ENCODE peak calls at places on chromosomes 2 and 18, in six cellular contexts. J is CD4-positive, alpha-beta T cell; A is epithelial cell of proximal tubule; K is neural crest cell; B is glutamatergic neuron; U is uterus. W is an unnamed sample.

GRCh38 chr2:232288489-232288888 is 90.1 kb upstream of the ALPP start:
- DNase-seq in J (no peak), A (no peak), K (no peak), B (no peak), U (no peak), W (no peak)

GRCh38 chr2:241772063-241772499 is 4.5 kb upstream of the GAL3ST2 start:
- DNase-seq in J (no peak), A (no peak), K (no peak), B (no peak), U (no peak), W (no peak)

GRCh38 chr2:228469721-228470120 is 288.2 kb upstream of the SPHKAP start:
- DNase-seq in J (no peak), A (no peak), K (no peak), B (no peak), U (no peak), W (no peak)

GRCh38 chr2:65382776-65383357 is 49.5 kb downstream of the SPRED2 start:
- DNase-seq in J (peak; percentile 38), A (peak; percentile 72), K (no peak), B (no peak), U (peak; percentile 56), W (peak; percentile 60)

GRCh38 chr2:226581004-226581403 is 218.6 kb downstream of the IRS1 start:
- DNase-seq in J (no peak), A (no peak), K (no peak), B (no peak), U (no peak), W (no peak)

GRCh38 chr2:206115026-206115578 is 29.1 kb upstream of the INO80D start:
- DNase-seq in J (no peak), A (no peak), K (no peak), B (no peak), U (no peak), W (no peak)

GRCh38 chr2:150610670-150611279 is 123.3 kb upstream of the RND3 start:
- DNase-seq in J (no peak), A (no peak), K (peak; percentile 3), B (peak; percentile 23), U (no peak), W (peak; percentile 76)

GRCh38 chr18:54983041-54983686 is 23.9 kb upstream of the CCDC68 start:
- DNase-seq in J (no peak), A (peak; percentile 13), K (no peak), B (no peak), U (no peak), W (no peak)

GRCh38 chr18:46563317-46563716 is 93.7 kb downstream of the LOXHD1 start:
- DNase-seq in J (no peak), A (no peak), K (no peak), B (no peak), U (no peak), W (peak; percentile 78)

GRCh38 chr2:26752636-26753035 is 11.4 kb upstream of the SLC35F6 start:
- DNase-seq in J (no peak), A (no peak), K (no peak), B (no peak), U (no peak), W (no peak)

GRCh38 chr2:198309673-198310280 is 505.4 kb downstream of the PLCL1 start:
- DNase-seq in J (peak; percentile 42), A (no peak), K (peak; percentile 68), B (peak; percentile 50), U (no peak), W (peak; percentile 80)

GRCh38 chr2:229674830-229675530 is 39.4 kb downstream of the DNER start:
- DNase-seq in J (no peak), A (no peak), K (no peak), B (no peak), U (no peak), W (no peak)

GRCh38 chr2:8453904-8454302 is 228.0 kb upstream of the ID2 start:
- DNase-seq in J (no peak), A (peak; percentile 2), K (no peak), B (no peak), U (no peak), W (peak; percentile 32)

GRCh38 chr2:102788880-102789250 is 27.0 kb downstream of the TMEM182 start:
- DNase-seq in J (no peak), A (no peak), K (no peak), B (no peak), U (no peak), W (no peak)

GRCh38 chr2:209547726-209548125 is 123.9 kb downstream of the MAP2 start:
- DNase-seq in J (no peak), A (no peak), K (no peak), B (no peak), U (no peak), W (no peak)

GRCh38 chr2:54638774-54639187 is 84.7 kb upstream of the EML6 start:
- DNase-seq in J (no peak), A (no peak), K (no peak), B (no peak), U (no peak), W (no peak)

GRCh38 chr2:199778655-199779054 is 72.3 kb downstream of the FTCDNL1 start:
- DNase-seq in J (no peak), A (no peak), K (no peak), B (no peak), U (no peak), W (no peak)

GRCh38 chr2:29349316-29350030 is 234.3 kb downstream of the CLIP4 start:
- DNase-seq in J (no peak), A (no peak), K (no peak), B (no peak), U (no peak), W (no peak)

GRCh38 chr2:210493528-210493927 is 17.0 kb upstream of the LANCL1 start:
- DNase-seq in J (no peak), A (no peak), K (no peak), B (no peak), U (no peak), W (no peak)

GRCh38 chr2:120737802-120738516 is 2.3 kb downstream of the GLI2 start:
- DNase-seq in J (no peak), A (no peak), K (no peak), B (no peak), U (no peak), W (peak; percentile 91)

GRCh38 chr2:240574386-240575100 is 6.3 kb downstream of the RNPEPL1 start:
- DNase-seq in J (no peak), A (no peak), K (no peak), B (peak; percentile 19), U (no peak), W (no peak)

GRCh38 chr2:101395545-101396351 is 8.4 kb upstream of the CREG2 start:
- DNase-seq in J (no peak), A (no peak), K (no peak), B (no peak), U (no peak), W (no peak)

GRCh38 chr2:129565710-129566109 is 413.8 kb upstream of the RAB6C start:
- DNase-seq in J (no peak), A (no peak), K (no peak), B (no peak), U (no peak), W (peak; percentile 72)

GRCh38 chr2:85433511-85434089 is 15.1 kb downstream of the SH2D6 start:
- DNase-seq in J (no peak), A (no peak), K (no peak), B (peak; percentile 82), U (peak; percentile 81), W (peak; percentile 73)

GRCh38 chr2:134583997-134584520 is 134.7 kb downstream of the TMEM163 start:
- DNase-seq in J (no peak), A (no peak), K (no peak), B (no peak), U (no peak), W (no peak)

GRCh38 chr2:233413046-233413445 is 58.8 kb downstream of the DGKD start:
- DNase-seq in J (no peak), A (no peak), K (no peak), B (no peak), U (no peak), W (no peak)

GRCh38 chr2:233412405-233412804 is 58.1 kb downstream of the DGKD start:
- DNase-seq in J (no peak), A (no peak), K (no peak), B (no peak), U (no peak), W (no peak)

GRCh38 chr2:233413529-233414272 is 59.4 kb downstream of the DGKD start:
- DNase-seq in J (no peak), A (peak; percentile 81), K (no peak), B (no peak), U (no peak), W (no peak)

GRCh38 chr2:233414777-233415570 is 60.7 kb downstream of the DGKD start:
- DNase-seq in J (no peak), A (no peak), K (no peak), B (no peak), U (no peak), W (no peak)

DNA sequence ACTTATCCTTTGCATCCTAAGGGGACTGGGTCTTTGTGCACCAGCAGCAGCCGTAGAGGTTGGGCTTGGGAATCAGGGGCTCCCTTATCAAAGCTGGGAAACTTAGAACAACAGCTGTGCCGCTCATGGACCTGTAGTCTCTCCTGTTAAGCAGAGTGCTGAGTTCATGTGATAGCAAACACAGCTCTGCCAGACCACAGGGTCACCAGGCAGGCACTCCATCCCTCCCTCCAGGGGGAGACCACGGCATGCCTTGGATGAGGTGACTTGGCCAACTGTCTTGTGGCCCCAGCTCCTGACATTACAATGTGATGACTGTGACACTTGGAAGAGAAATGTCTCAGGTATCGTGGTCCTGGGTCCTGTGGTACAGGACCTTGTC is 60.0 kb downstream of the DGKD start:
- DNase-seq in J (no peak), A (no peak), K (no peak), B (no peak), U (no peak), W (no peak)
- TF ChIP-seq CTCF in J (no peak), A (no peak), K (no peak), B (no peak), U (no peak), W (no peak)

GRCh38 chr18:71939483-71939882 is 604.7 kb downstream of the CBLN2 start:
- DNase-seq in J (no peak), A (no peak), K (no peak), B (no peak), U (no peak), W (no peak)
- TF ChIP-seq CTCF in J (no peak), A (no peak), K (no peak), B (no peak), U (no peak), W (no peak)

GRCh38 chr2:238425979-238426567 is 654 bp upstream of the ASB1 start:
- DNase-seq in J (no peak), A (no peak), K (peak; percentile 28), B (no peak), U (no peak), W (no peak)
- TF ChIP-seq CTCF in J (no peak), A (no peak), K (no peak), B (no peak), U (no peak), W (no peak)

GRCh38 chr2:237866119-237866621 is 6.7 kb downstream of the RAMP1 start:
- DNase-seq in J (no peak), A (no peak), K (no peak), B (no peak), U (peak; percentile 56), W (no peak)

GRCh38 chr2:237864940-237865622 is 5.7 kb downstream of the RAMP1 start:
- DNase-seq in J (no peak), A (no peak), K (no peak), B (no peak), U (peak; percentile 96), W (peak; percentile 49)

GRCh38 chr2:237864030-237864931 is 4.9 kb downstream of the RAMP1 start:
- DNase-seq in J (no peak), A (no peak), K (no peak), B (no peak), U (peak; percentile 76), W (no peak)

GRCh38 chr2:237867465-237867864 is 8.0 kb downstream of the RAMP1 start:
- DNase-seq in J (no peak), A (no peak), K (no peak), B (no peak), U (peak; percentile 24), W (peak; percentile 37)

GRCh38 chr2:237865623-237866041 is 6.2 kb downstream of the RAMP1 start:
- DNase-seq in J (no peak), A (no peak), K (no peak), B (no peak), U (peak; percentile 47), W (peak; percentile 61)
- TF ChIP-seq CTCF in J (no peak), A (no peak), K (no peak), B (no peak), U (no peak), W (peak; percentile 47)